ENCODE peak calls at places on chromosome 9, in eight cellular contexts. K is ACHN; T is NCI-H774; E is adrenal gland; M is EL; B is activated CD4-positive, alpha-beta T cell treated with anti-CD3 and anti-CD28 coated beads for 48 hours; Z is AG10803; F is epithelial cell of esophagus. I is an unnamed sample.

GRCh38 chr9:68500457-68501158 is 40.1 kb downstream of the TMEM252 start:
- DNase-seq in K (no peak), T (peak), E (peak), M (peak), B (no peak), Z (peak), F (peak), I (no peak)

GRCh38 chr9:98970532-98971041 is 26.9 kb downstream of the COL15A1 start:
- DNase-seq in K (no peak), T (no peak), E (no peak), M (no peak), B (no peak), Z (no peak), F (no peak), I (no peak)

GRCh38 chr9:130431536-130432303 is 13.0 kb upstream of the ASS1 start:
- DNase-seq in K (no peak), T (no peak), E (no peak), M (no peak), B (no peak), Z (no peak), F (no peak), I (no peak)

GRCh38 chr9:110426052-110426709 is 88.5 kb upstream of the TXNDC8 start:
- DNase-seq in K (peak), T (no peak), E (no peak), M (peak), B (no peak), Z (peak), F (peak), I (no peak)

GRCh38 chr9:22170162-22170932 is 161.2 kb upstream of the CDKN2B start:
- DNase-seq in K (no peak), T (no peak), E (no peak), M (peak), B (no peak), Z (peak), F (peak), I (no peak)

GRCh38 chr9:94005272-94005901 is 50.2 kb upstream of the BARX1 start:
- DNase-seq in K (no peak), T (no peak), E (no peak), M (peak), B (no peak), Z (no peak), F (peak), I (no peak)

GRCh38 chr9:16627967-16628366 is 242.5 kb downstream of the BNC2 start:
- DNase-seq in K (peak), T (no peak), E (no peak), M (peak), B (no peak), Z (peak), F (no peak), I (no peak)

GRCh38 chr9:127084071-127085039 is 38.1 kb downstream of the ANGPTL2 start:
- DNase-seq in K (no peak), T (no peak), E (no peak), M (no peak), B (no peak), Z (no peak), F (no peak), I (no peak)

GRCh38 chr9:94874316-94874715 is 147.8 kb downstream of the AOPEP start:
- DNase-seq in K (no peak), T (no peak), E (no peak), M (peak), B (no peak), Z (peak), F (peak), I (no peak)

GRCh38 chr9:97954550-97954989 is 16.6 kb upstream of the HEMGN start:
- DNase-seq in K (peak), T (peak), E (peak), M (peak), B (peak), Z (no peak), F (peak), I (no peak)

I was measured in C1 segment of cervical spinal cord.